ENCODE peak calls at places on chromosome 19, in seven cellular contexts. F, X, V, E, M, Z and C are unnamed samples.

GRCh38 chr19:19595171-19595701 is 23.3 kb downstream of the PBX4 start:
- DNase-seq in F (no peak), X (no peak), V (peak), E (no peak), M (no peak), Z (peak), C (no peak)

GRCh38 chr19:48391100-48392005 is at the start of gene KDELR1:
- DNase-seq in F (peak), X (peak), V (peak), E (peak), M (peak), Z (peak), C (peak)

GRCh38 chr19:18856385-18857126 is 24.8 kb downstream of the UPF1 start:
- DNase-seq in F (no peak), X (no peak), V (no peak), E (no peak), M (no peak), Z (peak), C (no peak)

GRCh38 chr19:38486731-38487336 is 53.3 kb downstream of the RYR1 start:
- DNase-seq in F (no peak), X (no peak), V (no peak), E (no peak), M (no peak), Z (no peak), C (no peak)

GRCh38 chr19:22784051-22784450 is at the start of gene ZNF99:
- DNase-seq in F (no peak), X (no peak), V (no peak), E (no peak), M (no peak), Z (no peak), C (peak)

GRCh38 chr19:6446452-6446851 is 12.9 kb upstream of the SLC25A41 start:
- DNase-seq in F (no peak), X (no peak), V (no peak), E (no peak), M (no peak), Z (no peak), C (no peak)

GRCh38 chr19:41930926-41931592 is 2.8 kb upstream of the ERFL start:
- DNase-seq in F (no peak), X (no peak), V (no peak), E (no peak), M (no peak), Z (peak), C (no peak)

GRCh38 chr19:13823256-13823655 is 28.0 kb downstream of the ZSWIM4 start:
- DNase-seq in F (no peak), X (no peak), V (no peak), E (no peak), M (no peak), Z (no peak), C (no peak)

GRCh38 chr19:44800461-44800860 is 8.4 kb upstream of the BCAM start:
- DNase-seq in F (peak), X (peak), V (peak), E (peak), M (peak), Z (peak), C (peak)

GRCh38 chr19:12937243-12938053 is 961 bp upstream of the CALR start:
- DNase-seq in F (no peak), X (no peak), V (peak), E (no peak), M (no peak), Z (peak), C (no peak)

GRCh38 chr19:14818588-14818987 is 16.4 kb downstream of the OR7A5 start:
- DNase-seq in F (no peak), X (no peak), V (no peak), E (no peak), M (no peak), Z (no peak), C (no peak)

GRCh38 chr19:23481043-23481442 is 85.8 kb upstream of the ZNF91 start:
- DNase-seq in F (no peak), X (no peak), V (peak), E (no peak), M (no peak), Z (no peak), C (no peak)